ENCODE peak calls at places on chromosomes 13 and 19, in eight cellular contexts. S is GM23338, W is Kasumi-1, N is NCI-H1105, J is mucosa of gallbladder, O is HFFc6, I is thoracic aorta, K is RPMI8226. V is an unnamed sample.

GRCh38 chr13:26469602-26470001 is 87.9 kb upstream of the WASF3 start:
- DNase-seq in S (no peak), W (no peak), N (no peak), J (no peak), O (no peak), I (no peak), K (no peak), V (no peak)

GRCh38 chr19:18488403-18488723 is 33.5 kb downstream of the ELL start:
- DNase-seq in S (no peak), W (no peak), N (no peak), J (no peak), O (no peak), I (no peak), K (no peak), V (no peak)

GRCh38 chr19:33110201-33110910 is 21.6 kb upstream of the WDR88 start:
- DNase-seq in S (no peak), W (no peak), N (no peak), J (no peak), O (peak), I (no peak), K (no peak), V (no peak)

GRCh38 chr13:44955421-44955820 is 33.9 kb downstream of the NUFIP1 start:
- DNase-seq in S (no peak), W (no peak), N (no peak), J (peak), O (no peak), I (no peak), K (no peak), V (no peak)

GRCh38 chr19:38653028-38653571 is 5.7 kb downstream of the ACTN4 start:
- DNase-seq in S (no peak), W (no peak), N (no peak), J (peak), O (peak), I (no peak), K (no peak), V (no peak)

GRCh38 chr19:11113140-11113708 is 24.0 kb downstream of the LDLR start:
- DNase-seq in S (no peak), W (no peak), N (no peak), J (no peak), O (no peak), I (no peak), K (no peak), V (no peak)

GRCh38 chr19:38375098-38375493 is 725 bp downstream of the PSMD8 start:
- DNase-seq in S (no peak), W (peak), N (no peak), J (no peak), O (no peak), I (no peak), K (peak), V (no peak)

GRCh38 chr13:35855531-35856019 is 275.6 kb downstream of the DCLK1 start:
- DNase-seq in S (peak), W (no peak), N (no peak), J (peak), O (no peak), I (no peak), K (no peak), V (no peak)

GRCh38 chr13:21075303-21076264 is 14.2 kb upstream of the LATS2 start:
- DNase-seq in S (peak), W (peak), N (no peak), J (no peak), O (no peak), I (no peak), K (no peak), V (no peak)

GRCh38 chr19:46413262-46414031 is at the start of gene CCDC8:
- DNase-seq in S (peak), W (no peak), N (peak), J (peak), O (peak), I (no peak), K (no peak), V (peak)

GRCh38 chr13:109211616-109212015 is 574.8 kb downstream of the IRS2 start:
- DNase-seq in S (no peak), W (no peak), N (no peak), J (no peak), O (peak), I (no peak), K (no peak), V (no peak)

GRCh38 chr19:4057913-4058695 is 8.6 kb downstream of the ZBTB7A start:
- DNase-seq in S (peak), W (no peak), N (no peak), J (peak), O (peak), I (peak), K (no peak), V (peak)

GRCh38 chr13:27283906-27284523 is 13.4 kb downstream of the RASL11A start:
- DNase-seq in S (no peak), W (no peak), N (no peak), J (no peak), O (peak), I (no peak), K (peak), V (no peak)

GRCh38 chr19:35717665-35718344 is at the start of gene KMT2B:
- DNase-seq in S (peak), W (no peak), N (no peak), J (no peak), O (peak), I (no peak), K (no peak), V (no peak)

GRCh38 chr19:16655727-16656126 is 4.2 kb downstream of the SMIM7 start:
- DNase-seq in S (no peak), W (no peak), N (no peak), J (no peak), O (no peak), I (no peak), K (no peak), V (no peak)

GRCh38 chr19:2613507-2614295 is 88.8 kb downstream of the GNG7 start:
- DNase-seq in S (peak), W (peak), N (no peak), J (no peak), O (peak), I (no peak), K (peak), V (no peak)

GRCh38 chr19:38693380-38694223 is 46.2 kb downstream of the ACTN4 start:
- DNase-seq in S (peak), W (peak), N (no peak), J (no peak), O (peak), I (no peak), K (no peak), V (no peak)

GRCh38 chr13:95438297-95438696 is 114.2 kb upstream of the CLDN10 start:
- DNase-seq in S (no peak), W (no peak), N (no peak), J (no peak), O (no peak), I (no peak), K (no peak), V (no peak)

GRCh38 chr13:78562237-78562889 is 41.0 kb downstream of the POU4F1 start:
- DNase-seq in S (no peak), W (no peak), N (no peak), J (no peak), O (no peak), I (no peak), K (peak), V (no peak)